ENCODE peak calls at places on chromosomes 12 and 14, in seven cellular contexts. Y, L, N, Z, U, H and K are unnamed samples.

GRCh38 chr14:57871487-57872080 is 5.7 kb upstream of the SLC35F4 start:
- DNase-seq in Y (no peak), L (peak; percentile 77), N (peak; percentile 8), Z (no peak), U (peak; percentile 45), H (peak; percentile 38), K (no peak)

GRCh38 chr14:47044841-47045240 is 393.3 kb upstream of the RPL10L start:
- DNase-seq in Y (no peak), L (peak; percentile 3), N (no peak), Z (no peak), U (no peak), H (no peak), K (no peak)

GRCh38 chr12:89373772-89374572 is 21.7 kb upstream of the DUSP6 start:
- DNase-seq in Y (no peak), L (peak; percentile 92), N (no peak), Z (no peak), U (peak; percentile 75), H (no peak), K (no peak)

GRCh38 chr12:124387510-124387855 is 92.6 kb downstream of the RFLNA start:
- DNase-seq in Y (no peak), L (no peak), N (no peak), Z (no peak), U (no peak), H (no peak), K (no peak)

GRCh38 chr14:73312697-73313096 is 75.4 kb downstream of the PAPLN start:
- DNase-seq in Y (no peak), L (no peak), N (no peak), Z (no peak), U (no peak), H (no peak), K (no peak)

GRCh38 chr14:88551094-88551870 is 3.5 kb downstream of the PTPN21 start:
- DNase-seq in Y (peak; percentile 21), L (peak; percentile 86), N (peak; percentile 69), Z (peak; percentile 82), U (peak; percentile 90), H (no peak), K (peak; percentile 13)

GRCh38 chr12:6925239-6925542 is 2.6 kb upstream of the ATN1 start:
- DNase-seq in Y (no peak), L (peak; percentile 74), N (no peak), Z (no peak), U (no peak), H (no peak), K (no peak)

GRCh38 chr14:32354716-32355115 is 25.6 kb downstream of the AKAP6 start:
- DNase-seq in Y (no peak), L (no peak), N (no peak), Z (no peak), U (no peak), H (no peak), K (no peak)

GRCh38 chr12:5889381-5890047 is 55.5 kb downstream of the ANO2 start:
- DNase-seq in Y (no peak), L (no peak), N (peak; percentile 46), Z (no peak), U (peak; percentile 7), H (peak; percentile 39), K (no peak)

GRCh38 chr14:93984987-93985410 is 8.6 kb upstream of the ASB2 start:
- DNase-seq in Y (no peak), L (peak; percentile 70), N (no peak), Z (no peak), U (peak; percentile 86), H (no peak), K (no peak)

GRCh38 chr12:53052419-53053222 is 2.8 kb downstream of the TNS2 start:
- DNase-seq in Y (no peak), L (peak; percentile 85), N (no peak), Z (peak; percentile 84), U (peak; percentile 76), H (no peak), K (no peak)